ENCODE peak calls at places on chromosome 16, in nine cellular contexts. M, L, P, N, B, O, K, W and G are unnamed samples.

GRCh38 chr16:70635356-70636016 is 10.9 kb upstream of the IL34 start:
- DNase-seq in M (peak; percentile 46), L (peak; percentile 84), P (peak; percentile 73), N (no peak), B (peak; percentile 33), O (no peak), K (no peak), W (peak; percentile 40), G (peak; percentile 22)

GRCh38 chr16:10683160-10683559 is 11.6 kb downstream of the TEKT5 start:
- DNase-seq in M (no peak), L (no peak), P (no peak), N (no peak), B (no peak), O (no peak), K (no peak), W (peak; percentile 72), G (no peak)

GRCh38 chr16:46573008-46573833 is 48.0 kb downstream of the SHCBP1 start:
- DNase-seq in M (no peak), L (peak; percentile 52), P (peak; percentile 53), N (peak; percentile 26), B (no peak), O (no peak), K (no peak), W (no peak), G (no peak)

GRCh38 chr16:49959552-49960277 is 65.3 kb upstream of the CNEP1R1 start:
- DNase-seq in M (no peak), L (no peak), P (no peak), N (no peak), B (no peak), O (no peak), K (no peak), W (no peak), G (no peak)

GRCh38 chr16:168424-168823 is 2.6 kb downstream of the HBM start:
- DNase-seq in M (no peak), L (no peak), P (no peak), N (no peak), B (no peak), O (no peak), K (no peak), W (no peak), G (no peak)

GRCh38 chr16:87993901-87994300 is 42.7 kb downstream of the BANP start:
- DNase-seq in M (no peak), L (no peak), P (no peak), N (no peak), B (no peak), O (no peak), K (no peak), W (no peak), G (no peak)

GRCh38 chr16:81401035-81401950 is 43.3 kb upstream of the CMIP start:
- DNase-seq in M (peak; percentile 34), L (peak; percentile 62), P (peak; percentile 77), N (peak; percentile 97), B (no peak), O (no peak), K (no peak), W (no peak), G (no peak)

GRCh38 chr16:12497558-12497957 is 306.1 kb downstream of the CPPED1 start:
- DNase-seq in M (no peak), L (no peak), P (no peak), N (no peak), B (no peak), O (no peak), K (no peak), W (no peak), G (no peak)

GRCh38 chr16:73000020-73000906 is 47.7 kb downstream of the ZFHX3 start:
- DNase-seq in M (no peak), L (no peak), P (no peak), N (no peak), B (peak; percentile 51), O (no peak), K (no peak), W (no peak), G (no peak)

GRCh38 chr16:59633996-59634579 is 900.0 kb upstream of the GOT2 start:
- DNase-seq in M (peak; percentile 27), L (peak; percentile 83), P (peak; percentile 62), N (peak; percentile 6), B (no peak), O (no peak), K (no peak), W (no peak), G (peak; percentile 51)

GRCh38 chr16:3065069-3065741 is at the start of gene IL32:
- DNase-seq in M (no peak), L (peak; percentile 94), P (peak; percentile 85), N (peak; percentile 66), B (peak; percentile 61), O (peak; percentile 57), K (no peak), W (no peak), G (peak; percentile 34)

GRCh38 chr16:75620326-75621169 is 2.5 kb downstream of the ADAT1 start:
- DNase-seq in M (no peak), L (no peak), P (no peak), N (no peak), B (no peak), O (peak; percentile 17), K (no peak), W (no peak), G (no peak)

GRCh38 chr16:73026754-73027654 is 20.9 kb downstream of the ZFHX3 start:
- DNase-seq in M (no peak), L (no peak), P (no peak), N (no peak), B (no peak), O (no peak), K (no peak), W (no peak), G (no peak)

GRCh38 chr16:50309527-50310307 is 43.4 kb downstream of the ADCY7 start:
- DNase-seq in M (no peak), L (no peak), P (no peak), N (no peak), B (no peak), O (no peak), K (no peak), W (no peak), G (no peak)

GRCh38 chr16:52456368-52456767 is 90.6 kb downstream of the TOX3 start:
- DNase-seq in M (no peak), L (no peak), P (no peak), N (no peak), B (no peak), O (no peak), K (no peak), W (no peak), G (no peak)

GRCh38 chr16:52455549-52456277 is 91.2 kb downstream of the TOX3 start:
- DNase-seq in M (no peak), L (no peak), P (no peak), N (no peak), B (no peak), O (no peak), K (no peak), W (no peak), G (no peak)

GRCh38 chr16:52463904-52464303 is 83.0 kb downstream of the TOX3 start:
- DNase-seq in M (no peak), L (no peak), P (no peak), N (no peak), B (no peak), O (no peak), K (no peak), W (peak; percentile 57), G (no peak)

DNA sequence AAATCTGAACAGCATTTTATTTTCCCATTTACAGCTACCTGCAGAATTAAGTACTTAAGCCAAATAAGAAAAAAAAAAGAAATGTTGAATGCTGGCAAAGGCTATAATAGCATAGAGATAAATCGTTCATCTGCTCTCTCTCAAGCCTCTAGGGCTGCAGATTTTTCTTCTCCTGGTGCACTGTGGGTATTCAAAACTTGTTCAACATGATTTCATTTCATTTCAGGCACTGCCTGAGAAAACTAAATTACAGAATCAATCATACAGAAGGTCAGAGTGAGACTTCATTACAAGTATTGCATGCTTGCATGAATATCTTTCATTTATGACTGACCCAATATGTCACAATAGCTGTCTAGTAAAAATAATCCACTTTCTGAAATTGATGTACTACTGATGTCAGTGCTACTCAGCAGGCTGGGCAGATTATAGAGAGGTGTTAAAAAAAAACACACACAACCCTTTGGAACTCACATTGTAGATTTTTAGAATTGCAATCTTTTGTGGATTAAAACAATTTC is 86.2 kb downstream of the TOX3 start:
- DNase-seq in M (no peak), L (no peak), P (no peak), N (no peak), B (no peak), O (no peak), K (no peak), W (no peak), G (no peak)
- TF ChIP-seq CTCF in M (no peak), L (no peak), P (no peak), N (no peak), B (no peak), O (no peak), K (no peak), W (no peak), G (no peak)

GRCh38 chr16:4850211-4850610 is 2.9 kb downstream of the UBN1 start:
- DNase-seq in M (no peak), L (peak; percentile 6), P (no peak), N (no peak), B (no peak), O (no peak), K (no peak), W (no peak), G (no peak)
- H3K4me3 ChIP-seq in M (no peak overlapping the region), L (no peak overlapping the region), P (peak overlapping the region; percentile 3), N (no peak overlapping the region), B (peak overlapping the region; percentile 95), O (no peak overlapping the region), K (peak overlapping the region; percentile 9), W (no peak overlapping the region), G (no peak overlapping the region)

DNA sequence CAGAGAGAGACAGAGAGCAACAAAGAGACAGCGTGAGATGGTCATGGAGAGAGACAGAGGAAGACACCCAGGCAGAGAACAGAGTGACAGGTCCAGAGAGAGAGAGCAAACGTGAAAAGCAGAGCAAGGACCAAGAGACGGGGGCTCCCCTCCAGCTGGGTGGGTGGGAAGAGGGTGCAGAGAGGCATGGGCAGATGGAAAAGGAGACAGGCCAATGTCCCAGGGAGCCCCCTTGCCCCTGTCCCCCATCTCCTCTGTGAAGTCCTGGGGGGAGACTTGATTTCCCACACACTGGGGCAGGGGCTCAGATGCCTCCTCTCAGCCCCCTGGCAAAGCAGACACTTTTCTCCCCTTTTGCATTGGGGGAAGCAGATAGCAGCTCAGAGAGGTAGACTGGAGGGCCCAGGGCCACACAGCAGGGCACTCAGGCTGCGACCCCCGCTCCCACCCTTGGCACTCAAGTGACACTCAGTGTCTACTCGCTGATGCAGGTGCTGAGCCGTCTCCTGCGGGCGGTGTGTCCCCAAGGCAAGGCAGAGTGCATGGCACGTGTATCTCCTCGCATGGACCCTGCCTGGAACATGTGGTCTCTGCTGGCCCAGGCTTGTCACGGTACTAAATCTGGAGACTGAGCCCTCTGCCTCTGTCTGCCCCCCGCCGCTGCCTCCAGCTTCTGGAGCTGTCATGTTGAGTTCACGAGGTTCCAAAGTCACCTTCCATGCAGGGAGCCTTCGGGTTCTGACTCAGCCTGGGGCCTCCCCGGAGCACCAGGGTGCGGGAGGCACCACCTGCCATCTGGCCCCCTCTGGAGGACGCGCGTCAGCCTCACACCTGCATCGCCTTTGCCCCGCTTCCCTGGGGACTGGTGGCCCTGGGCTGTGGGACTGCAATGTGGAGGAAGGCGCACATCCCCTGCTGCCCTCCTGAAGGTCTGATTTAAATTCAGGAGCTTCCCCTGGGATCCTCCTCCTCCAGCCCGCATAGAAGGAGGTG is 215.9 kb upstream of the GSE1 start:
- DNase-seq in M (no peak), L (no peak), P (no peak), N (peak; percentile 28), B (peak; percentile 15), O (no peak), K (no peak), W (peak; percentile 54), G (no peak)
- TF ChIP-seq CTCF in M (no peak), L (no peak), P (peak; percentile 5), N (no peak), B (no peak), O (no peak), K (peak; percentile 43), W (peak; percentile 47), G (no peak)

GRCh38 chr16:27232061-27232841 is 28.9 kb downstream of the KDM8 start:
- DNase-seq in M (no peak), L (no peak), P (no peak), N (no peak), B (no peak), O (no peak), K (no peak), W (no peak), G (no peak)
- H3K4me3 ChIP-seq in M (no peak overlapping the region), L (no peak overlapping the region), P (no peak overlapping the region), N (no peak overlapping the region), B (no peak overlapping the region), O (no peak overlapping the region), K (no peak overlapping the region), W (no peak overlapping the region), G (no peak overlapping the region)